ENCODE peak calls at places on chromosomes 1 and 21, in four cellular contexts. One of them, this sample, is unnamed. For H3K9me2, the result is how much of the 10 kb centered on the place peaks cover.

GRCh38 chr1:33072707-33073106 is 8.2 kb upstream of the AZIN2 start:
- DNase-seq in HCT116: no peak
- DNase-seq in PC-9: no peak
- DNase-seq in hepatocyte: no peak
- DNase-seq in this sample: no peak

GRCh38 chr21:42565886-42566523 is 52.4 kb downstream of the SLC37A1 start:
- DNase-seq in HCT116: no peak
- DNase-seq in PC-9: no peak
- DNase-seq in hepatocyte: no peak
- DNase-seq in this sample: no peak

GRCh38 chr1:37726191-37726590 is 33.9 kb downstream of the CDCA8 start:
- DNase-seq in HCT116: no peak
- DNase-seq in PC-9: no peak
- DNase-seq in hepatocyte: no peak
- DNase-seq in this sample: no peak

GRCh38 chr1:234018816-234019215 is 114.3 kb downstream of the SLC35F3 start:
- DNase-seq in HCT116: no peak
- DNase-seq in PC-9: no peak
- DNase-seq in hepatocyte: no peak
- DNase-seq in this sample: no peak

GRCh38 chr21:38716942-38717341 is 88.8 kb upstream of the ETS2 start:
- DNase-seq in HCT116: no peak
- DNase-seq in PC-9: no peak
- DNase-seq in hepatocyte: no peak
- DNase-seq in this sample: no peak

GRCh38 chr1:223221686-223222085 is 78.6 kb upstream of the TLR5 start:
- DNase-seq in HCT116: no peak
- DNase-seq in PC-9: no peak
- DNase-seq in hepatocyte: no peak
- DNase-seq in this sample: no peak

GRCh38 chr1:204335085-204335484 is 24.6 kb downstream of the PLEKHA6 start:
- DNase-seq in HCT116: no peak
- DNase-seq in PC-9: no peak
- DNase-seq in hepatocyte: no peak
- DNase-seq in this sample: no peak

GRCh38 chr1:159957824-159958268 is 3.8 kb upstream of the SLAMF9 start:
- DNase-seq in HCT116: no peak
- DNase-seq in PC-9: no peak
- DNase-seq in hepatocyte: no peak
- DNase-seq in this sample: no peak

GRCh38 chr1:211944733-211945500 is 90.4 kb downstream of the INTS7 start:
- DNase-seq in HCT116: no peak
- DNase-seq in PC-9: peak
- DNase-seq in hepatocyte: peak
- DNase-seq in this sample: no peak

GRCh38 chr1:6512908-6513280 is 21.4 kb upstream of the PLEKHG5 start:
- DNase-seq in HCT116: no peak
- DNase-seq in PC-9: no peak
- DNase-seq in hepatocyte: no peak
- DNase-seq in this sample: no peak

GRCh38 chr1:156815307-156815826 is 1.3 kb downstream of the SH2D2A start:
- DNase-seq in HCT116: no peak
- DNase-seq in PC-9: no peak
- DNase-seq in hepatocyte: peak
- DNase-seq in this sample: no peak

GRCh38 chr1:12111741-12112140 is 48.6 kb downstream of the TNFRSF8 start:
- DNase-seq in HCT116: no peak
- DNase-seq in PC-9: no peak
- DNase-seq in hepatocyte: no peak
- DNase-seq in this sample: no peak

GRCh38 chr1:88890790-88891317 is 513 bp downstream of the GTF2B start:
- DNase-seq in HCT116: no peak
- DNase-seq in PC-9: no peak
- DNase-seq in hepatocyte: peak
- DNase-seq in this sample: peak

DNA sequence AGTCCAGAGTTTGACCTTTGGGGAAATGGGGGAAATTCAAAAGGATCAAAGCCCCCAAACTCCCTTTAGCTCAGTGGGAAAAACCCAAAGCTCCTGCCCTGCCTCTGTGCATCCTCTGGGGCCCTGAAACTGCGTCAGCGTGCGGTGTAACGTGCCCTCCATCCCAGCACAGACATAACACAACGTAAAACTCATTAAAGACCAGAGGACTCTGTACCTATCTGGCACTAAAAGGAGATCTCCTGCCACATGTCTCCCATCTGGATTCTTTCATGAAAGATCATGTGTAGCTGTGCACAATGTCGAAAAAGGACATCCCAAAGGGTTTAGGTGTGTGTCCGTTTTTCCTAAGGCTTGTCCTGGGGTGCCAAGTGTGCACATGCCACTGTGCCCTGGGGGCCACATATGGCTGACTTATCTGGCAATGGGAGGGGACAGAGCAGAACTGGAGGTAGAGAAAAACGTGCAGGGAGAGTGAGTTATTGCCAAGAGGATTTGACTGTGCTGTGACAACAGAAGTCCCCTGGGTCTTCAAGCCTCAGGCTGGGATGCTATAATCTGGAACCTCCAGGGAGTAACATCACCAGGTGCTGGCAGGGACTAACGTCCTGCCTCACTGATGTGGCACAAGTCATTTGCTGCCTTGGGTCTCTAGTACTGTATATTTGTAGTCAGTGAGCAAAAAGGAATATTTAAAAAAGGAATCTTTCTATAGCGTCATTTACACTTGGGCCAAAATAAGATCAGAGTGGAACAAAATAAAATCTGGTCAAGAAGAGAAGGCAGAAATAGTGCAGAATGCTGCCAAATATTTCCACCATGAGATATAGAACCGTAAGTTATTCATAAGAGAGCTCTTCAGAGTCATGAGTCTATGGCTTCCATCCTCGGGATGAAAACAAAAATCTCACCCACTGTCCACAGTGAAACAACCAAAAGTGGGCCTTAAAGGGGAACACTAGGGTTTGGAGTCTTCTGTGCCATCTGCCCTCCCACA is 52.3 kb downstream of the ITPKB start:
- DNase-seq in HCT116: no peak
- DNase-seq in PC-9: no peak
- DNase-seq in hepatocyte: no peak
- DNase-seq in this sample: peak
- H3K27ac ChIP-seq in HCT116: no peak
- H3K27ac ChIP-seq in PC-9: no peak
- H3K27ac ChIP-seq in hepatocyte: no peak
- H3K27ac ChIP-seq in this sample: no peak

DNA sequence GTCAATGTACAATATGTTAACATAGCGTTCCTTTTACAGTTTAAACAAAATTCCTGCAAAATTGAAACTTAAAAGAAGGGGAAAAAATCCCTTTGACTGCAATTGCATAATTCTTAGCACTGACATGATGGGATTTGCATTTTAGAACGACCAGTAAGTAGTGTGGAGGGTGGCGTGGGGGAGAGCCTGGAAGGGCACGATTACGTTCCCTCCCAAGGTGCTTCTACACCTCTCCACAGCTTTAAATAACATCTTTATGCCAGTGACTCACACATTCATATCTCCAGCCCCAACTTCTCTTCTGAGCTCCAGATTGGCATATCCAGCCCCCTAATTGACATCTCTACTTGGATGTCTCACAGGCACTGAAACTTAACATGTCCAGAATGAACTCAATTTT is 64.3 kb downstream of the OLFML3 start:
- DNase-seq in HCT116: no peak
- DNase-seq in PC-9: no peak
- DNase-seq in hepatocyte: no peak
- DNase-seq in this sample: no peak
- H3K9me2 ChIP-seq in HCT116: under half
- H3K9me2 ChIP-seq in PC-9: under half
- H3K9me2 ChIP-seq in hepatocyte: under half
- H3K9me2 ChIP-seq in this sample: under half

DNA sequence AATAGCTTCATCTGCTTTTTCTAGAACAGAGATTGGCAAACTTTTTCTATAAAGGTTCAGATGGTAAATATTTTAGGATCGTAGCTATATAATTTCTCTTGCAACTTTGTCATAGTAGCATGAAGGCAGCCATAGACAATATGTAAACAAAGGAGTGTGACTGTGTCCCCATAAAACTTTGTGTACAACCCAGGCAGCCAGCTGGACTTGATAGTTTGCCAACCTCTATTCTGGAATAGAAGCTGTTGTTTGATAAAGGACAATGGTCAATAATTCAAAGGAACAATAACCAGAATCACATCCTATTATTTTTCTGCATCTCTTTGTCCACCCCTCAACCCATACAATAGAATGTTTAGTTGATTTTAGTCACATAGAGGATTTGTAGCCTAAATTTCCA is 286.7 kb downstream of the LMX1A start:
- DNase-seq in HCT116: no peak
- DNase-seq in PC-9: no peak
- DNase-seq in hepatocyte: no peak
- DNase-seq in this sample: no peak
- H3K27ac ChIP-seq in HCT116: no peak
- H3K27ac ChIP-seq in PC-9: no peak
- H3K27ac ChIP-seq in hepatocyte: no peak
- H3K27ac ChIP-seq in this sample: no peak

DNA sequence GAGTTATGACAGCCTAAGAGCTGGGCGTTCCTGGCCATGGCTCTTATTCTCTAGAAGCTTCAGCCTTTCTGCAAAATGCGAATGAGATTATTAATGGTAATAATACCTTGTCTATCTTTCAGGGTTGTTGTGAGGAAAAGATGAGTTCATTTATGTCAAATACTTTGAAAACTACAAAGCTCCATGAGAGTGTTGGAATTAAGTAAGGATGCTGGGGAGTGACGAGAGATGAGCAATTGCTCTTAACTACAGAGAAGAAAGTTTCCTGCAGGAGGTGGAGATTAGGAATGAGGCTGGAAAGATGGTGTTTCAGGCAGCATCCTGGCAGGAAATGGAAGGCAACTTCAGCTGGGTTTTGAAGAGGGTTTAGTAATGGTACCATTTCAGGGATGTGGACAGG is 124.2 kb downstream of the CACNA1E start:
- DNase-seq in HCT116: no peak
- DNase-seq in PC-9: no peak
- DNase-seq in hepatocyte: no peak
- DNase-seq in this sample: no peak
- H3K9me2 ChIP-seq in HCT116: under half
- H3K9me2 ChIP-seq in PC-9: under half
- H3K9me2 ChIP-seq in hepatocyte: under half
- H3K9me2 ChIP-seq in this sample: under half

DNA sequence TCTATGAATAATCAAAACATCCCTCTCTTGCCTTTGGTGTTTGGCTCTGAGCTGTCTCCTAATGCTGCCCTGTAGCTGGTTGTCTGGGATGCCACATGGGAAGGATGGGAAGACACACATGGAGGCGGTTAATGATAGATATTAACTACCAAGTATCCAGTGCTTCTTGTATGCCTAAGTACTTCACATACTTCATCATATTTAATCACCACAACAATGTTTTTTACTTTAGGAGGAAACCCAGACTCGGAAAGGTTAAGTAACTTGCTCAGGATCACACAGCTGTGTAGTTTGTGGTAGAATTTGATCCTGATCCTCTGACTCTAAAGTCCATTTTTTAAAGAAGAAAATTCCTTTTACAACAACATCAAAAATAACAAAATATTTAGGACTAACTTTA is 88.0 kb downstream of the HHAT start:
- DNase-seq in HCT116: no peak
- DNase-seq in PC-9: no peak
- DNase-seq in hepatocyte: no peak
- DNase-seq in this sample: no peak
- H3K27ac ChIP-seq in HCT116: no peak
- H3K27ac ChIP-seq in PC-9: no peak
- H3K27ac ChIP-seq in hepatocyte: no peak
- H3K27ac ChIP-seq in this sample: no peak

DNA sequence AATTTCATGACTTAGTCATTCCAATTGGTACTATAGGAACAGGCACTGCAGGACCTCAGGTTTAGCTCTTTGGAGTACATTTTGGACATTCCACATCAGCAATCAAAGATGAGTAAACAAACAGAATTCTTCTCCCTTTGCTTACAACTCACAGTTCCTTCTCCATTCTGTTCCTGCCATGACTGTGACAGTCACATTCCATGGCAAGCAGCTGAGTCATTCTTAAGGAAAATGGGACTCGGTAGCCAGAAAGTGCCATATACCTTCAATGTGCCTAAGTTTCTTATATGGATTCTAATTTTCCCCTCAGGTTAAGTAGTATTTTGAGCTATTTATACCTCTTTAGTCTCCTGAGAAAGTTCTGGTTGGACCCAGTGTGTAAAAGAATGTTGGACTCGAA is 25.6 kb downstream of the CRCT1 start:
- DNase-seq in HCT116: no peak
- DNase-seq in PC-9: no peak
- DNase-seq in hepatocyte: no peak
- DNase-seq in this sample: no peak
- H3K9me2 ChIP-seq in HCT116: under half
- H3K9me2 ChIP-seq in PC-9: under half
- H3K9me2 ChIP-seq in hepatocyte: under half
- H3K9me2 ChIP-seq in this sample: under half

DNA sequence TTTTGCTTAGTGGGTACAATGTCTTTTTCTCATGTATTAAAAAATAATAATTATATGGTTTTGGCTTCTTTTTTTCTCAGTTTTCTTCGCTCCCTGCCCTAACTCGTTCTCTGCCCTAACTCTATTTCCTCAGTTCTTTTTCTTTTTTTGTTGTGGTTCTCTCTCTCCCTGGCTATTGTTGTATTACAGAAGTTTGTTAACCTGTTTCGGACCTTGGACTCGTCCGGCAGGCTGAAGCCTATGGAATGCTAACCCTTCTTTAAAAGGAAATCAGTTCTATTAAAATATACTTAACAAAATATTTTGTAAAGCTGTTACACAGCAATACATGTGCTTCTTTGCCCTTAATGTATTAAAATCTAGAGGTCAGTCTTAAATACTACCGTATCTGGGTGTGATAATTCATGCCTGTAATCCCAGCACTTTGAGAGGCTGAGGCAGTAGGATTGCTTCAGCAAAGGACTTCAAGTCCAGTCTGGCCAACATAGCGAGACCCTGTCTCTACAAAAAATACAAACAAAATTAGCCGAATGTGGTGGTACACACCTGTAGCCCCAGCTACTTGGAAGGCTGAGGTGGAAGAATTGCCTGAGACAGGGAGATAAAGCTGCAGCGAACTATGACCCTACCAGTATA is 64.1 kb downstream of the ANGPTL1 start:
- DNase-seq in HCT116: no peak
- DNase-seq in PC-9: no peak
- DNase-seq in hepatocyte: no peak
- DNase-seq in this sample: no peak
- H3K27ac ChIP-seq in HCT116: no peak
- H3K27ac ChIP-seq in PC-9: no peak
- H3K27ac ChIP-seq in hepatocyte: no peak
- H3K27ac ChIP-seq in this sample: no peak

This sample was measured in Karpas-422.